ENCODE peak calls at places on chromosomes 6 and 20, in ten cellular contexts. X is CD8-positive, alpha-beta T cell; P is SJSA1; S is OCI-LY7; V is mucosa of descending colon; K is fibroblast of lung; G is H9; C is neural progenitor cell; E is colonic mucosa; F is pancreas. B is an unnamed sample. For H3K4me1, the result is how much of the 10 kb centered on the place peaks cover.

GRCh38 chr20:11776687-11777086 is 141.0 kb upstream of the BTBD3 start:
- DNase-seq in G (no peak), E (no peak), F (no peak), P (no peak), S (no peak), V (no peak), X (no peak), C (no peak), K (no peak), B (no peak)

GRCh38 chr20:35303735-35304431 is 11.7 kb upstream of the FAM83C start:
- DNase-seq in F (peak), C (peak), X (peak), S (peak), E (peak), G (peak), K (peak), P (peak), V (peak), B (peak)

GRCh38 chr20:47217482-47218446 is 138.7 kb downstream of the ZMYND8 start:
- DNase-seq in E (no peak), X (no peak), K (no peak), V (no peak), C (no peak), S (no peak), G (no peak), F (no peak), P (no peak), B (peak)

GRCh38 chr6:132270745-132271414 is 130.4 kb downstream of the MOXD1 start:
- DNase-seq in E (no peak), V (no peak), X (no peak), F (no peak), K (peak), G (no peak), S (peak), C (no peak), P (no peak), B (no peak)

GRCh38 chr6:15621203-15622044 is 41.4 kb downstream of the DTNBP1 start:
- DNase-seq in P (no peak), X (no peak), E (peak), V (peak), F (no peak), S (no peak), K (no peak), G (peak), C (peak), B (peak)

GRCh38 chr6:14040042-14040441 is 77.5 kb upstream of the CD83 start:
- DNase-seq in E (no peak), S (peak), K (no peak), F (no peak), C (no peak), P (no peak), X (no peak), G (no peak), V (no peak), B (no peak)

GRCh38 chr6:33299237-33299944 is 649 bp upstream of the RGL2 start:
- DNase-seq in E (peak), C (peak), K (peak), S (peak), X (peak), F (peak), G (peak), P (peak), V (peak), B (peak)

GRCh38 chr20:61929561-61929960 is 136.1 kb downstream of the TAF4 start:
- DNase-seq in F (peak), K (no peak), S (no peak), P (no peak), X (no peak), V (peak), C (no peak), G (no peak), E (no peak), B (no peak)

GRCh38 chr6:21914121-21914973 is 320.8 kb downstream of the SOX4 start:
- DNase-seq in K (peak), G (no peak), S (no peak), P (no peak), E (peak), C (no peak), V (peak), X (peak), F (peak), B (peak)

GRCh38 chr6:31771992-31772358 is 5.2 kb downstream of the VWA7 start:
- DNase-seq in F (peak), V (no peak), K (peak), G (no peak), E (no peak), X (no peak), C (no peak), P (no peak), S (no peak), B (no peak)

GRCh38 chr20:19453781-19454310 is 241.4 kb downstream of the SLC24A3 start:
- DNase-seq in C (no peak), E (no peak), X (no peak), F (no peak), G (no peak), P (no peak), S (no peak), V (no peak), K (no peak), B (no peak)

GRCh38 chr6:41477572-41477971 is 68.6 kb upstream of the FOXP4 start:
- DNase-seq in E (no peak), K (no peak), S (no peak), P (no peak), C (peak), V (no peak), G (no peak), X (no peak), F (no peak), B (no peak)

GRCh38 chr6:7920425-7920824 is 9.8 kb upstream of the TXNDC5 start:
- DNase-seq in G (no peak), X (no peak), V (no peak), C (no peak), P (no peak), S (no peak), F (no peak), E (no peak), K (no peak), B (no peak)

GRCh38 chr6:50305660-50306059 is 255.9 kb upstream of the DEFB112 start:
- DNase-seq in E (no peak), X (no peak), P (no peak), F (no peak), S (no peak), G (no peak), C (no peak), K (no peak), V (no peak), B (no peak)

GRCh38 chr6:43376551-43376981 is 7.1 kb upstream of the ZNF318 start:
- DNase-seq in X (no peak), F (no peak), V (no peak), K (no peak), G (no peak), S (no peak), E (no peak), P (no peak), C (no peak), B (no peak)

GRCh38 chr6:69489970-69490369 is 306.8 kb downstream of the LMBRD1 start:
- DNase-seq in S (no peak), K (no peak), E (no peak), G (no peak), P (no peak), F (no peak), V (no peak), C (no peak), X (no peak), B (no peak)

GRCh38 chr20:1965520-1966278 is 28.2 kb downstream of the PDYN start:
- DNase-seq in C (peak), E (peak), K (peak), P (peak), S (peak), V (peak), G (peak), F (peak), X (peak), B (peak)

GRCh38 chr20:25057234-25058050 is 497 bp downstream of the ACSS1 start:
- DNase-seq in X (peak), P (peak), F (peak), S (no peak), V (peak), E (peak), G (no peak), C (peak), K (peak), B (peak)

GRCh38 chr6:39555136-39555535 is 170.1 kb downstream of the KIF6 start:
- DNase-seq in G (peak), P (no peak), X (no peak), E (no peak), C (no peak), S (no peak), K (no peak), F (peak), V (no peak), B (no peak)

GRCh38 chr20:38418509-38419204 is 16.5 kb downstream of the SNHG17 start:
- DNase-seq in F (no peak), G (no peak), X (no peak), C (no peak), K (peak), V (no peak), E (no peak), S (no peak), P (no peak), B (peak)

GRCh38 chr6:126546771-126547170 is 206.9 kb downstream of the CENPW start:
- DNase-seq in C (no peak), G (no peak), P (no peak), V (no peak), X (no peak), K (peak), S (no peak), F (no peak), E (no peak), B (no peak)

GRCh38 chr20:37524221-37524700 is 3.2 kb downstream of the NNAT start:
- DNase-seq in V (peak), X (no peak), E (peak), G (no peak), K (no peak), S (no peak), P (no peak), C (no peak), F (peak), B (peak)

GRCh38 chr6:31780507-31781243 is 3.5 kb upstream of the VWA7 start:
- DNase-seq in S (no peak), C (no peak), G (no peak), X (no peak), V (no peak), P (no peak), F (peak), E (no peak), K (no peak), B (no peak)

GRCh38 chr6:73516712-73517489 is 3.9 kb downstream of the EEF1A1 start:
- DNase-seq in F (no peak), X (no peak), G (no peak), V (no peak), S (peak), C (no peak), P (no peak), K (no peak), E (no peak), B (no peak)

GRCh38 chr6:165985926-165986646 is 181.6 kb downstream of the TBXT start:
- DNase-seq in C (peak), V (no peak), G (no peak), X (no peak), S (no peak), K (no peak), E (no peak), F (no peak), P (no peak), B (no peak)

GRCh38 chr6:29850011-29850553 is 22.5 kb downstream of the HLA-G start:
- DNase-seq in E (no peak), S (no peak), X (no peak), G (peak), K (no peak), C (no peak), V (no peak), P (no peak), F (peak), B (no peak)

GRCh38 chr6:1395941-1396908 is 6.8 kb downstream of the FOXF2 start:
- DNase-seq in G (no peak), K (no peak), C (peak), F (no peak), E (no peak), P (no peak), S (no peak), X (no peak), V (no peak), B (no peak)

GRCh38 chr6:169763308-169763707 is 11.9 kb downstream of the ERMARD start:
- DNase-seq in P (no peak), V (no peak), E (no peak), C (no peak), S (no peak), K (no peak), X (no peak), F (no peak), G (no peak), B (peak)

GRCh38 chr20:37518606-37519507 is 2.2 kb upstream of the NNAT start:
- DNase-seq in P (peak), X (no peak), C (peak), E (no peak), F (peak), K (no peak), G (no peak), V (peak), S (no peak), B (peak)

GRCh38 chr6:37135835-37136694 is 33.9 kb upstream of the PIM1 start:
- DNase-seq in X (no peak), V (no peak), G (no peak), K (no peak), C (no peak), E (peak), F (no peak), S (no peak), P (no peak), B (no peak)

GRCh38 chr20:57224641-57225138 is 41.8 kb downstream of the BMP7 start:
- DNase-seq in V (no peak), G (no peak), F (no peak), K (no peak), E (no peak), C (peak), P (no peak), S (no peak), X (no peak), B (peak)

GRCh38 chr6:31396422-31397152 is 6.8 kb upstream of the MICA start:
- DNase-seq in C (peak), S (peak), E (peak), F (peak), G (peak), K (peak), P (peak), X (peak), V (peak), B (peak)

GRCh38 chr20:8967641-8968245 is 101.1 kb upstream of the PLCB4 start:
- DNase-seq in K (no peak), V (no peak), S (no peak), C (no peak), F (no peak), P (no peak), E (no peak), G (no peak), X (no peak), B (no peak)
- H3K4me1 ChIP-seq in K (under half), V (under half), S (under half), C (under half), F (under half), P (under half), E (under half), G (under half), X (under half), B (under half)

DNA sequence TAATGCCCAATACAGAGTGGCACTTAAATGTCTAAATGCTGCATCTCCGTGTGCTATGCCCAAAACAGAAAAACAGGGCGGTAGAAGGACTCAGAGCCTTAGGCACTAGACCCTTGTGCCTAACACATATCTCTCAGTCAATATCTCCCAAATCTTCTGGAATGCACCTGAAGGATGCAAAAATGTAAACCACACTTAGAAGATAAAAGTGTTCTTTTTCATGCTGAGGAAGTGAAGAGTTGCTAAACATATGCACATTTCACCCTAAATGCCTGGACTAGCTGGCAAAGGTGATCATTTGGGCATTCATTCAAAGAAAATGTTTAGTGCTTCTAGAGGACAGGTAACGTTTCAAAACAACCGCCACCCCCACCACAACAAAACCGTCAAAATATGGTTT is 88.1 kb downstream of the CD24 start:
- DNase-seq in E (no peak), F (no peak), S (no peak), V (no peak), X (no peak), K (no peak), C (no peak), G (no peak), P (no peak), B (no peak)
- H3K4me1 ChIP-seq in E (under half), F (under half), S (under half), V (under half), X (under half), K (under half), C (under half), G (under half), P (under half), B (under half)

GRCh38 chr6:11201772-11202512 is 30.5 kb downstream of the NEDD9 start:
- DNase-seq in E (no peak), V (no peak), X (no peak), C (no peak), F (no peak), P (no peak), K (no peak), G (no peak), S (no peak), B (no peak)

GRCh38 chr6:11202513-11203305 is 29.8 kb downstream of the NEDD9 start:
- DNase-seq in C (peak), S (no peak), P (peak), V (no peak), F (no peak), K (no peak), E (no peak), G (peak), X (peak), B (no peak)

GRCh38 chr6:11204987-11205386 is 27.5 kb downstream of the NEDD9 start:
- DNase-seq in E (no peak), X (no peak), K (no peak), C (no peak), V (no peak), S (no peak), P (no peak), F (no peak), G (no peak), B (no peak)

GRCh38 chr6:11205721-11206120 is 26.7 kb downstream of the NEDD9 start:
- DNase-seq in G (no peak), F (no peak), S (no peak), C (no peak), E (no peak), X (no peak), K (no peak), P (no peak), V (no peak), B (no peak)

DNA sequence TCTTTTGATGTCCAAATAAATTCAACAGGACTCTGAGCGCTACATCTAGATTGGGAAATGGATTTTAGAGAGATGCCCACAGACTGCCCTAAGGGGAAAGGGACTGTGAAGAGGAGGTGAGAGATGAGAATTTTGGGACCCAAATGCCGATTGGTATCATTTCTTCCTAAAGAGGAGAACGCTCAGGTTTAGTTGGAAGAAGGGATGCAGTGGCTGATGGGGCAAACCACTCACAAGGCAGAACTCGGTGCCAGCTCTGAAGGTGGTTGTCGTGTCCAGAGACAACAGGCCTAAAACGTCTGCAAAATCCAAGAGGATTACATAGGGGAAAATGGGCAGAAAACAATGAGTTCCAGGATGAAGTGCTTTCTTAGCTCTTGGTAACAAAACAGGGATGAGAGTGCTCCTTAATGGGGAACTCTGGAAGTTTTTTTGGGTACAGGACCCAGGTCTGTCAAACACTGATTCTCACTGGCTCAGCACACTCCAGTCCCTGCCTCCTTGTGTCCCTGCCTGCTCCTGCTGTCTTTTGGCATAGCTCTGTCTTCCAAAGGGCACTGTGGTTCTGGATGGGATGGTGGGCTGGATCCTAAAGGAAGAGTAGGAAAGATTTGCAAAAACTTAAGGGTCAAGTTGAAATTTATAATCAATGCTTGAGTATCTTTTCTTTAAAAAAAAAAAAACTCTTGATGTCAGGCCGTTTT is 29.0 kb downstream of the NEDD9 start:
- DNase-seq in E (no peak), X (no peak), V (no peak), C (no peak), K (no peak), P (no peak), F (no peak), S (no peak), G (no peak), B (no peak)
- H3K4me1 ChIP-seq in E (under half), X (under half), V (under half), C (under half), K (under half), P (half or more), F (under half), S (under half), G (under half), B (under half)

GRCh38 chr20:45779011-45779915 is 12.4 kb downstream of the WFDC3 start:
- DNase-seq in V (peak), P (peak), S (no peak), E (peak), F (peak), X (no peak), G (no peak), K (peak), C (no peak), B (peak)
- H3K4me1 ChIP-seq in V (under half), P (half or more), S (under half), E (under half), F (half or more), X (under half), G (under half), K (under half), C (under half), B (under half)

GRCh38 chr6:3335169-3335568 is 76.4 kb downstream of the PSMG4 start:
- DNase-seq in E (no peak), X (no peak), G (peak), P (no peak), S (no peak), K (no peak), V (no peak), F (no peak), C (no peak), B (no peak)

GRCh38 chr6:3334579-3334978 is 75.8 kb downstream of the PSMG4 start:
- DNase-seq in S (no peak), P (no peak), E (peak), V (no peak), X (no peak), F (peak), G (no peak), C (no peak), K (no peak), B (no peak)

GRCh38 chr6:3337521-3338350 is 79.0 kb downstream of the PSMG4 start:
- DNase-seq in K (peak), S (no peak), G (no peak), X (no peak), E (no peak), C (no peak), V (no peak), F (no peak), P (peak), B (no peak)

GRCh38 chr6:3336066-3336786 is 77.5 kb downstream of the PSMG4 start:
- DNase-seq in C (no peak), G (no peak), V (no peak), E (no peak), S (no peak), F (no peak), X (no peak), P (no peak), K (no peak), B (no peak)

DNA sequence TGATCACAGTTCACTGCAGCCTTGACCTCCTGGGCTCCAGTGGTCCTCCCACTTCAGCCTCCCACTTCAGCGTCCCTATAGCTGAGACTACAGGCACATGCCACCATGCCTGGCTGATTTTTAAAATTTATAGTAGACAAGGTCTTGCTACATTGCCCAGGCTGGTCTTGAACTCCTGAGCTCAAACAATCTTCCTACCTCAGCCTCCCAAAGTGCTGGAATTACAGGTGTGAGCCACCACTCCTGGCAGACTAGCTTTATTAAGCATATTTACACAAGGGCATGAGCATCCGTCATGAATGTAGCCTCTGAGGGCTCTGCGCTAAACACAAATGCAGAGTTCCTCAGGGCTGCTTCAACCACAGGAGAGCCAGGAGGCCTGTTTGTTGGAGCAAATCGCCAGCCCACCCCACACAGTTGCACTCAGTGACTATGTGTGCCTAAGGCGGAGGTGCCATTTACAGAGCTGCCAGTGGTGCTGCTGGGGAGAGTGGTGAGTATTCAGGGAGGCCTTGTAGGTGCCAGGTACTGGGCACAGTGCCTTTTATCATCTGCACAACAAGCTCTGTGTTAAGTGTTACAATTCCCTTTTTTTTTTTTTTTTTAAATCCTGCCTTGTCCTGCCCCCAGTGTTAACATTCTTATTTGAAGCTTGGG is 78.2 kb downstream of the PSMG4 start:
- DNase-seq in G (no peak), E (peak), P (no peak), V (no peak), C (no peak), K (no peak), X (no peak), S (no peak), F (no peak), B (no peak)
- H3K4me1 ChIP-seq in G (under half), E (under half), P (under half), V (under half), C (half or more), K (under half), X (under half), S (under half), F (half or more), B (half or more)

GRCh38 chr6:140048202-140048790 is 673.8 kb upstream of the CITED2 start:
- DNase-seq in X (no peak), F (no peak), P (no peak), S (no peak), K (no peak), C (no peak), E (no peak), G (no peak), V (no peak), B (no peak)
- H3K4me1 ChIP-seq in X (under half), F (under half), P (half or more), S (under half), K (under half), C (under half), E (under half), G (under half), V (under half), B (under half)

B was measured in psoas muscle.